ENCODE peak calls at places on chromosomes 7 and 10, in four cellular contexts. A, N, L and Z are unnamed samples.

GRCh38 chr7:128053023-128053422 is 21.8 kb upstream of the LRRC4 start:
- DNase-seq in A (no peak), N (peak), L (no peak), Z (peak)

GRCh38 chr7:30846378-30846777 is 65.3 kb upstream of the AQP1 start:
- DNase-seq in A (no peak), N (no peak), L (no peak), Z (no peak)

GRCh38 chr10:86944471-86944870 is 12.9 kb downstream of the MMRN2 start:
- DNase-seq in A (no peak), N (peak), L (no peak), Z (peak)

GRCh38 chr7:55073051-55073511 is 54.3 kb downstream of the EGFR start:
- DNase-seq in A (peak), N (peak), L (no peak), Z (peak)

GRCh38 chr10:5963071-5963470 is 14.3 kb downstream of the IL15RA start:
- DNase-seq in A (no peak), N (no peak), L (no peak), Z (no peak)

GRCh38 chr10:124041684-124042445 is 51.5 kb downstream of the CHST15 start:
- DNase-seq in A (no peak), N (no peak), L (no peak), Z (peak)

GRCh38 chr10:104548090-104548489 is 93.0 kb upstream of the SORCS3 start:
- DNase-seq in A (no peak), N (peak), L (no peak), Z (peak)

GRCh38 chr7:44400033-44400511 is 74.7 kb upstream of the CAMK2B start:
- DNase-seq in A (no peak), N (no peak), L (no peak), Z (no peak)

GRCh38 chr7:26153246-26153822 is 1.3 kb downstream of the NFE2L3 start:
- DNase-seq in A (no peak), N (no peak), L (no peak), Z (no peak)

GRCh38 chr10:119333146-119333792 is 125.9 kb downstream of the GRK5 start:
- DNase-seq in A (no peak), N (peak), L (no peak), Z (peak)

GRCh38 chr7:149872419-149873073 is 1.2 kb upstream of the ATP6V0E2 start:
- DNase-seq in A (peak), N (peak), L (peak), Z (peak)

GRCh38 chr7:30740417-30741181 is 11.3 kb upstream of the INMT start:
- DNase-seq in A (peak), N (peak), L (peak), Z (peak)

GRCh38 chr7:71900556-71900955 is 511.6 kb downstream of the CALN1 start:
- DNase-seq in A (no peak), N (no peak), L (no peak), Z (no peak)

GRCh38 chr7:69399038-69399800 is 199.1 kb upstream of the AUTS2 start:
- DNase-seq in A (no peak), N (peak), L (peak), Z (peak)

GRCh38 chr10:8437896-8438295 is 383.4 kb downstream of the GATA3 start:
- DNase-seq in A (no peak), N (no peak), L (no peak), Z (no peak)

GRCh38 chr10:114301951-114302710 is 63.1 kb downstream of the VWA2 start:
- DNase-seq in A (no peak), N (no peak), L (no peak), Z (no peak)

GRCh38 chr10:74177140-74177677 is 26.2 kb downstream of the ADK start:
- DNase-seq in A (peak), N (peak), L (peak), Z (peak)

GRCh38 chr7:107877731-107878382 is 13.1 kb upstream of the DLD start:
- DNase-seq in A (no peak), N (no peak), L (no peak), Z (no peak)

GRCh38 chr7:78558571-78558970 is 760.0 kb downstream of the PHTF2 start:
- DNase-seq in A (no peak), N (no peak), L (no peak), Z (no peak)

GRCh38 chr10:30348378-30348776 is 701 bp downstream of the MTPAP start:
- DNase-seq in A (no peak), N (no peak), L (no peak), Z (no peak)

GRCh38 chr7:78970440-78970916 is 483.0 kb downstream of the MAGI2 start:
- DNase-seq in A (no peak), N (peak), L (no peak), Z (no peak)

GRCh38 chr10:5665380-5666323 is 743 bp downstream of the ASB13 start:
- DNase-seq in A (no peak), N (peak), L (peak), Z (peak)

GRCh38 chr7:33761440-33762080 is 143.8 kb upstream of the BMPER start:
- DNase-seq in A (no peak), N (no peak), L (no peak), Z (peak)

GRCh38 chr7:40621592-40621998 is 486.8 kb downstream of the SUGCT start:
- DNase-seq in A (no peak), N (no peak), L (no peak), Z (no peak)

GRCh38 chr7:27677912-27678612 is 15.4 kb upstream of the HIBADH start:
- DNase-seq in A (peak), N (peak), L (no peak), Z (peak)

GRCh38 chr10:84256510-84257342 is 11.9 kb downstream of the RGR start:
- DNase-seq in A (peak), N (peak), L (peak), Z (peak)

GRCh38 chr7:97064972-97065587 is 40.4 kb upstream of the DLX5 start:
- DNase-seq in A (peak), N (peak), L (no peak), Z (peak)

GRCh38 chr10:36283827-36284226 is 641.7 kb upstream of the FZD8 start:
- DNase-seq in A (no peak), N (no peak), L (no peak), Z (no peak)

GRCh38 chr10:27537812-27538211 is 33.7 kb downstream of the RAB18 start:
- DNase-seq in A (no peak), N (no peak), L (no peak), Z (no peak)

GRCh38 chr7:150432915-150433892 is 17.2 kb upstream of the GIMAP8 start:
- DNase-seq in A (no peak), N (no peak), L (no peak), Z (no peak)

GRCh38 chr10:97923057-97923456 is 73.4 kb downstream of the GOLGA7B start:
- DNase-seq in A (no peak), N (no peak), L (no peak), Z (no peak)

GRCh38 chr7:68414631-68415425 is 1183.4 kb upstream of the AUTS2 start:
- DNase-seq in A (peak), N (no peak), L (no peak), Z (no peak)

GRCh38 chr10:119654540-119654939 is 3.4 kb downstream of the BAG3 start:
- DNase-seq in A (peak), N (no peak), L (no peak), Z (no peak)

GRCh38 chr7:139036901-139037300 is 1.1 kb upstream of the ZC3HAV1L start:
- DNase-seq in A (no peak), N (no peak), L (no peak), Z (no peak)

GRCh38 chr10:119207713-119208552 is 562 bp downstream of the GRK5 start:
- DNase-seq in A (peak), N (peak), L (peak), Z (peak)

GRCh38 chr7:93921190-93921585 is 347 bp upstream of the GNG11 start:
- DNase-seq in A (peak), N (peak), L (no peak), Z (no peak)
- H3K4me3 ChIP-seq in A (peak), N (peak), L (no peak), Z (peak)

GRCh38 chr7:50981743-50982142 is 199.0 kb upstream of the GRB10 start:
- DNase-seq in A (no peak), N (no peak), L (no peak), Z (no peak)

GRCh38 chr7:50978633-50979215 is 196.0 kb upstream of the GRB10 start:
- DNase-seq in A (peak), N (peak), L (no peak), Z (peak)

GRCh38 chr7:50988465-50988864 is 205.8 kb upstream of the GRB10 start:
- DNase-seq in A (no peak), N (no peak), L (no peak), Z (no peak)

GRCh38 chr7:50982626-50983025 is 199.9 kb upstream of the GRB10 start:
- DNase-seq in A (peak), N (no peak), L (no peak), Z (peak)
- TF ChIP-seq CTCF in A (peak), N (no peak), L (no peak), Z (peak)

GRCh38 chr10:103445767-103446567 is 6.2 kb downstream of the CALHM2 start:
- DNase-seq in A (no peak), N (peak), L (peak), Z (peak)
- H3K4me3 ChIP-seq in A (no peak), N (no peak), L (no peak), Z (no peak)

GRCh38 chr10:130254168-130255061 is 118.2 kb downstream of the GLRX3 start:
- DNase-seq in A (no peak), N (no peak), L (no peak), Z (no peak)
- TF ChIP-seq CTCF in A (no peak), N (no peak), L (no peak), Z (no peak)

GRCh38 chr10:32950457-32951109 is 7.4 kb downstream of the ITGB1 start:
- DNase-seq in A (no peak), N (no peak), L (no peak), Z (no peak)
- H3K4me3 ChIP-seq in A (peak), N (no peak), L (no peak), Z (no peak)